ENCODE peak calls at places on chromosome 6, in four cellular contexts. H, Q, K and V are unnamed samples.

GRCh38 chr6:149919834-149920225 is 3.1 kb downstream of the RAET1G start:
- DNase-seq in H (no peak), Q (no peak), K (no peak), V (no peak)

GRCh38 chr6:91523511-91523910 is 936.6 kb upstream of the MAP3K7 start:
- DNase-seq in H (no peak), Q (no peak), K (no peak), V (no peak)

GRCh38 chr6:154974485-154975149 is 20.5 kb upstream of the TIAM2 start:
- DNase-seq in H (no peak), Q (no peak), K (no peak), V (no peak)

GRCh38 chr6:155013457-155013876 is 18.4 kb downstream of the TIAM2 start:
- DNase-seq in H (peak), Q (no peak), K (no peak), V (no peak)

GRCh38 chr6:18269253-18269652 is 4.9 kb upstream of the DEK start:
- DNase-seq in H (peak), Q (no peak), K (no peak), V (no peak)

GRCh38 chr6:11974089-11974488 is 38.0 kb upstream of the HIVEP1 start:
- DNase-seq in H (peak), Q (no peak), K (no peak), V (no peak)

GRCh38 chr6:97136644-97137358 is 146.2 kb downstream of the MMS22L start:
- DNase-seq in H (no peak), Q (no peak), K (no peak), V (no peak)

GRCh38 chr6:134676307-134677281 is 273.3 kb downstream of the ALDH8A1 start:
- DNase-seq in H (peak), Q (no peak), K (peak), V (no peak)

GRCh38 chr6:125097186-125097585 is 56.4 kb upstream of the TPD52L1 start:
- DNase-seq in H (no peak), Q (no peak), K (no peak), V (no peak)

GRCh38 chr6:3869632-3870527 is 20.7 kb downstream of the FAM50B start:
- DNase-seq in H (no peak), Q (no peak), K (peak), V (no peak)

GRCh38 chr6:3869284-3869631 is 20.1 kb downstream of the FAM50B start:
- DNase-seq in H (no peak), Q (no peak), K (peak), V (no peak)

GRCh38 chr6:3867616-3868502 is 18.7 kb downstream of the FAM50B start:
- DNase-seq in H (peak), Q (no peak), K (no peak), V (no peak)

GRCh38 chr6:3870528-3870925 is 21.4 kb downstream of the FAM50B start:
- DNase-seq in H (no peak), Q (no peak), K (no peak), V (no peak)

GRCh38 chr6:3868544-3868943 is 19.4 kb downstream of the FAM50B start:
- DNase-seq in H (peak), Q (no peak), K (no peak), V (no peak)
- H3K4me3 ChIP-seq in H (no peak), Q (no peak), K (no peak), V (no peak)

GRCh38 chr6:26270121-26270861 is 94.7 kb upstream of the BTN3A2 start:
- DNase-seq in H (peak), Q (peak), K (no peak), V (no peak)

GRCh38 chr6:26270903-26271639 is 93.9 kb upstream of the BTN3A2 start:
- DNase-seq in H (peak), Q (peak), K (peak), V (peak)

GRCh38 chr6:26271640-26272090 is 93.3 kb upstream of the BTN3A2 start:
- DNase-seq in H (no peak), Q (no peak), K (no peak), V (no peak)

GRCh38 chr6:26273673-26274595 is 91.1 kb upstream of the BTN3A2 start:
- DNase-seq in H (peak), Q (no peak), K (no peak), V (no peak)

GRCh38 chr6:26272171-26272631 is 92.8 kb upstream of the BTN3A2 start:
- DNase-seq in H (no peak), Q (peak), K (peak), V (peak)
- H3K4me3 ChIP-seq in H (peak), Q (peak), K (peak), V (peak)

DNA sequence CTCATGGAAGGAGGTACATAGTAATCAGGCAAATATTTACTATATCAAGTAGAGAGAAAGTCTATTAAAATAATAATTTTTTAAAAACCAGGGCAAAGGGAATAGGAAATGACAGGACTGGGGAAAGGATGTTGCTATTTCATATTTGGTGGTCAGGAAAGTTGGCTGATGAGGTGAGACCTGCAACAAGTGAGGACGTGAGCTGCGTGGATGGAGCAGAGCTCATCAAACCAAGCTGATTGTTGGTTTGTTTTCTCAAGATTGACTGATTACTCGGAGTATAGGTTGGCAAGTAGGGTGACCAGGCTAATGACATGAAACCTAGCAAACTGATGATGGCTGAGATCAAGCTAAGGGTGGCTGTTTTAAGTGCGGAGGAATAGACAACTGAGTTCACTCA is 6.0 kb downstream of the GJA1 start:
- DNase-seq in H (no peak), Q (no peak), K (no peak), V (no peak)
- H3K4me3 ChIP-seq in H (no peak), Q (peak), K (no peak), V (peak)

GRCh38 chr6:138421089-138421488 is 17.1 kb downstream of the HEBP2 start:
- DNase-seq in H (no peak), Q (no peak), K (no peak), V (no peak)
- H3K4me3 ChIP-seq in H (no peak), Q (no peak), K (no peak), V (no peak)

GRCh38 chr6:148525453-148525852 is 182.8 kb downstream of the SASH1 start:
- DNase-seq in H (peak), Q (no peak), K (no peak), V (no peak)

GRCh38 chr6:148524509-148524908 is 181.9 kb downstream of the SASH1 start:
- DNase-seq in H (peak), Q (no peak), K (no peak), V (no peak)

GRCh38 chr6:148524976-148525375 is 182.3 kb downstream of the SASH1 start:
- DNase-seq in H (peak), Q (no peak), K (no peak), V (no peak)

GRCh38 chr6:148523051-148523450 is 180.4 kb downstream of the SASH1 start:
- DNase-seq in H (peak), Q (no peak), K (no peak), V (no peak)

GRCh38 chr6:148523551-148523950 is 180.9 kb downstream of the SASH1 start:
- DNase-seq in H (no peak), Q (no peak), K (no peak), V (no peak)
- H3K4me3 ChIP-seq in H (no peak), Q (no peak), K (no peak), V (no peak)

DNA sequence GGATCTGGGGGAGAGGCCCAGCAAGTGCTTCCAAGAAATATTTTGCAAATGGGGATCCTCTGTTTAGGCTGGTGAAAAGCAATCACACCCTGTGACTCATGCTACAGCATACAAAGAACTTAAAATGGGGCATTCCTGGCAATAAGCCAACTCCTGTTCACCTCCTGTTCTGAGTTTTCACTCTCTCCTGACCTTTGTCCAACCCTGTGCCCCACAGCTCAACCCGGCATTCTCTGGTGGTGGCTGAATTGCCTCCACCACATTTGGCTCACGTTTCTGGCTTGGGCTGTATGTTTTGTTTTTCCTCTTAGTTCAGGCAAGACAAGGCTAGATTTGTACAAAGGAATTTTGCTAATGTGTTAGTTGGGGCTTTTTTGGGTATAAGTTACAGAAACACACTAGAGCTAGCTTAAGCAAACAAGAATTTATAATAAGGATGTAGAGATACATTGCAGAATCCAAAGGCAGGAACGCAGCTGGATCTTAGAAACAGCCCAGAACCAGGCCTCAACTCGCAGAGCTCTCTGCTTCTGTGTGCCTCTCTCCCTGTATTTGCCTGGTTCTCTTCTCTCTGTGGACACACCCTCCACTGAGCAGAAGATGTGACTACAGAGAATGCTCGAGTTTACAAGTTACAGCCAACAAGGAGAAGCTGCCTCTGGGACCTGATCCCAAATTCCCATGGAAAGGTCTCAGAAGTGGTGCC is 9.4 kb downstream of the ABCC10 start:
- DNase-seq in H (peak), Q (no peak), K (peak), V (no peak)
- H3K4me3 ChIP-seq in H (no peak), Q (no peak), K (no peak), V (no peak)